ENCODE peak calls at places on chromosomes 13 and 19, in ten cellular contexts. H is suprapubic skin, N is GM12878, J is A549, X is breast epithelium, Y is right lobe of liver, B is esophagus muscularis mucosa, R is IMR-90, A is heart left ventricle, M is prostate gland. W is an unnamed sample.

GRCh38 chr19:36031308-36031707 is 1.4 kb downstream of the CLIP3 start:
- DNase-seq in X (no peak), M (no peak), A (no peak), J (no peak), Y (no peak), N (no peak), H (no peak), R (no peak), B (no peak), W (no peak)

GRCh38 chr13:29582171-29582570 is 13.3 kb downstream of the SLC7A1 start:
- DNase-seq in H (no peak), X (no peak), B (no peak), M (no peak), Y (no peak), A (peak), N (no peak), J (no peak), R (no peak), W (no peak)

GRCh38 chr13:74200081-74200480 is 65.9 kb upstream of the KLF12 start:
- DNase-seq in R (peak), X (no peak), A (no peak), M (no peak), B (no peak), N (no peak), H (no peak), J (no peak), Y (no peak), W (no peak)

GRCh38 chr19:45119582-45119981 is 26.6 kb downstream of the PPP1R37 start:
- DNase-seq in H (no peak), N (no peak), X (no peak), Y (no peak), R (no peak), J (no peak), B (no peak), A (no peak), M (no peak), W (no peak)

GRCh38 chr19:38061294-38061693 is 154.3 kb downstream of the SIPA1L3 start:
- DNase-seq in N (no peak), H (no peak), R (peak), B (no peak), Y (no peak), J (peak), X (no peak), A (no peak), M (no peak), W (no peak)

GRCh38 chr19:57664269-57665127 is 4.2 kb upstream of the ZSCAN4 start:
- DNase-seq in H (no peak), B (no peak), R (peak), Y (peak), J (peak), M (peak), A (peak), X (no peak), N (no peak), W (no peak)

GRCh38 chr13:27442071-27442647 is 8.2 kb downstream of the MTIF3 start:
- DNase-seq in H (no peak), B (no peak), M (no peak), R (no peak), X (no peak), N (no peak), A (no peak), J (no peak), Y (no peak), W (no peak)

GRCh38 chr13:70203661-70204229 is 95.5 kb upstream of the KLHL1 start:
- DNase-seq in J (no peak), X (no peak), H (no peak), Y (no peak), M (no peak), B (no peak), R (no peak), N (no peak), A (no peak), W (no peak)

GRCh38 chr19:13526552-13526951 is 20.3 kb upstream of the CACNA1A start:
- DNase-seq in B (no peak), Y (no peak), J (no peak), H (no peak), A (no peak), N (no peak), X (no peak), R (peak), M (no peak), W (no peak)
- TF ChIP-seq CTCF in B (no peak), Y (peak), J (no peak), H (no peak), A (no peak), N (peak), X (no peak), R (peak), M (no peak), W (no peak)

GRCh38 chr19:2268480-2268830 is 12.2 kb upstream of the JSRP1 start:
- DNase-seq in A (no peak), N (no peak), H (no peak), J (no peak), Y (no peak), R (no peak), M (no peak), B (no peak), X (no peak), W (no peak)
- H3K4me3 ChIP-seq in A (peak), N (peak), H (peak), J (peak), Y (peak), R (no peak), M (peak), B (peak), X (peak), W (no peak)

DNA sequence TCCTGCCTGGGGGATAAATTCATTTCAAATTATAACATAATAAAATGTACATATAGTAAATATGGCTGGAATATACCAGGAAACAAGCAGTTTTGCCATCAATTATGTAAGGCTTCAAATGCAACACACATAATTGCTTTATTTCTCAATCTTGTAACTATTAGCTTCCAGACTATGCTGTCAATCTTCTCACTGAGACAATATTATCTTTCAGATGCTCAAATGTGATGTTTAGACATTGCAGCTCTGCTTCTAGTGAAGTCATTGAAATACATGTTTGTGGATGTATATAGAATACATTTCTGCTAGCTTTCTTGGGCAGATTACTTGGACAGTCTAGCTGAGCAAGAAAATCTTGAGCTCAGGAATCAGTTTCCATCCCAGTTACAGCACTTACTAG is 454.4 kb downstream of the TDRD3 start:
- DNase-seq in B (no peak), Y (no peak), X (no peak), N (no peak), M (no peak), R (no peak), H (no peak), A (no peak), J (no peak), W (no peak)
- TF ChIP-seq POLR2A in B (no peak), Y (no peak), X (no peak), N (no peak), M (no peak), R (no peak), H (no peak), A (no peak), J (no peak), W (no peak)

GRCh38 chr13:60226507-60226906 is 62.8 kb upstream of the DIAPH3 start:
- DNase-seq in B (no peak), M (no peak), H (no peak), N (no peak), X (no peak), R (peak), Y (no peak), J (no peak), A (no peak), W (no peak)
- TF ChIP-seq CTCF in B (no peak), M (no peak), H (no peak), N (peak), X (no peak), R (peak), Y (no peak), J (no peak), A (no peak), W (no peak)

GRCh38 chr13:112638919-112639318 is 50.9 kb upstream of the ATP11A start:
- DNase-seq in B (no peak), Y (peak), A (no peak), X (peak), M (no peak), H (no peak), J (no peak), N (no peak), R (no peak), W (no peak)

GRCh38 chr13:112635323-112635722 is 47.4 kb upstream of the TUBGCP3 start:
- DNase-seq in B (no peak), A (no peak), R (no peak), N (no peak), M (no peak), Y (no peak), X (peak), J (no peak), H (no peak), W (no peak)

GRCh38 chr13:112638157-112638750 is 50.3 kb upstream of the TUBGCP3 start:
- DNase-seq in N (no peak), J (no peak), H (no peak), X (peak), M (no peak), R (no peak), A (no peak), B (no peak), Y (peak), W (no peak)

GRCh38 chr13:112636401-112636975 is 48.5 kb upstream of the TUBGCP3 start:
- DNase-seq in M (no peak), B (no peak), R (no peak), X (peak), A (no peak), Y (no peak), H (no peak), N (no peak), J (no peak), W (peak)

GRCh38 chr13:112637017-112637801 is 49.3 kb upstream of the TUBGCP3 start:
- DNase-seq in N (no peak), B (no peak), A (no peak), R (no peak), Y (no peak), M (no peak), H (no peak), X (peak), J (no peak), W (peak)
- H3K4me3 ChIP-seq in N (no peak), B (no peak), A (no peak), R (no peak), Y (no peak), M (no peak), H (no peak), X (no peak), J (no peak), W (no peak)

GRCh38 chr19:13011653-13012389 is 16.5 kb downstream of the NFIX start:
- DNase-seq in M (no peak), X (no peak), R (no peak), H (no peak), B (no peak), Y (no peak), N (no peak), A (no peak), J (no peak), W (no peak)

GRCh38 chr19:13012390-13012689 is 17.1 kb downstream of the NFIX start:
- DNase-seq in J (no peak), M (no peak), X (no peak), B (no peak), Y (no peak), H (no peak), A (no peak), R (no peak), N (no peak), W (no peak)

GRCh38 chr19:13014101-13014920 is 19.0 kb downstream of the NFIX start:
- DNase-seq in H (no peak), X (no peak), M (no peak), A (no peak), J (no peak), R (no peak), Y (no peak), B (no peak), N (no peak), W (no peak)

GRCh38 chr19:13013649-13014048 is 18.4 kb downstream of the NFIX start:
- DNase-seq in A (no peak), N (no peak), X (no peak), M (no peak), J (no peak), B (no peak), H (no peak), Y (no peak), R (no peak), W (no peak)

GRCh38 chr19:13012690-13013608 is 17.7 kb downstream of the NFIX start:
- DNase-seq in R (peak), B (no peak), Y (no peak), N (no peak), J (no peak), M (no peak), X (no peak), A (peak), H (no peak), W (peak)
- TF ChIP-seq POLR2A in R (no peak), B (peak), Y (no peak), N (no peak), J (no peak), M (peak), X (no peak), A (no peak), H (peak), W (no peak)

GRCh38 chr19:17726914-17727773 is 7.9 kb downstream of the MAP1S start:
- DNase-seq in B (no peak), J (no peak), M (no peak), A (no peak), H (no peak), X (no peak), R (no peak), N (no peak), Y (no peak), W (no peak)

GRCh38 chr19:17724655-17725054 is 5.4 kb downstream of the MAP1S start:
- DNase-seq in N (no peak), H (no peak), M (no peak), J (no peak), X (no peak), Y (no peak), B (no peak), R (no peak), A (no peak), W (no peak)

GRCh38 chr19:17726136-17726741 is 7.0 kb downstream of the MAP1S start:
- DNase-seq in J (no peak), H (no peak), N (no peak), B (no peak), X (no peak), R (no peak), A (no peak), M (no peak), Y (no peak), W (no peak)

GRCh38 chr19:17727843-17728242 is 8.6 kb downstream of the MAP1S start:
- DNase-seq in A (no peak), B (no peak), M (no peak), H (no peak), X (no peak), Y (no peak), J (no peak), N (no peak), R (no peak), W (no peak)

DNA sequence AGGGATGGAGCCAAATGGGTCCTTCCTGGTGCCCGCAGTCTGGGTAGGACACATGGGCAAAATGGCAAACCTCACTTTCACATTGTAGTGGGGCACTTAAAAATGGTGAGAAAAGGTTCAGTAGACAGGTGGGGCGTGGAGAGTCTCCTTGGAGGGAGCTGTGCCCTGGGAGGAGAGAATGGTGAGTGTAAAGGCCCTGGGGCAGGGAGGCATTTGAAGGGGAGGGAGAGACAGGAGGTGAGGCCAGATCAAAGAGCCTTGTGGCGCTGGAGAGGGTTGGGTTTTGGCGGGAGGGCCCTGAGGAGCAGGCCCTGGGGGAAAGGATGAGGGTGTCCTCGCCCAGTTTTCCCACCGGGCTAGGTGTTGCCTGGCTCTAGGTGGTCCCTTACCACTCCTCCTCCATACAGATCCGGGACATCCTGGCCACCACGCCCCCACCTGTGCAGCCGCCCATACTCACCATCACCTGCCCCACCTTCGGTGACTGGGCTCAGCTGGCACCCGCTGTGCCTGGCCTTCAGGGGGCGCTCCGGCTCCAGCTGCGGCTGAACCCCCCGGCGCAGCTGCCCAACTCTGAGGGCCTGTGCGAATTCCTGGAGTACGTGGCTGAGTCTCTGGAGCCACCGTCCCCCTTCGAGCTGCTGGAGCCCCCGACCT is 6.3 kb downstream of the MAP1S start:
- DNase-seq in B (no peak), X (no peak), Y (no peak), N (no peak), J (no peak), R (no peak), M (no peak), A (no peak), H (no peak), W (no peak)
- TF ChIP-seq CTCF in B (peak), X (no peak), Y (peak), N (peak), J (peak), R (peak), M (no peak), A (no peak), H (no peak), W (no peak)

DNA sequence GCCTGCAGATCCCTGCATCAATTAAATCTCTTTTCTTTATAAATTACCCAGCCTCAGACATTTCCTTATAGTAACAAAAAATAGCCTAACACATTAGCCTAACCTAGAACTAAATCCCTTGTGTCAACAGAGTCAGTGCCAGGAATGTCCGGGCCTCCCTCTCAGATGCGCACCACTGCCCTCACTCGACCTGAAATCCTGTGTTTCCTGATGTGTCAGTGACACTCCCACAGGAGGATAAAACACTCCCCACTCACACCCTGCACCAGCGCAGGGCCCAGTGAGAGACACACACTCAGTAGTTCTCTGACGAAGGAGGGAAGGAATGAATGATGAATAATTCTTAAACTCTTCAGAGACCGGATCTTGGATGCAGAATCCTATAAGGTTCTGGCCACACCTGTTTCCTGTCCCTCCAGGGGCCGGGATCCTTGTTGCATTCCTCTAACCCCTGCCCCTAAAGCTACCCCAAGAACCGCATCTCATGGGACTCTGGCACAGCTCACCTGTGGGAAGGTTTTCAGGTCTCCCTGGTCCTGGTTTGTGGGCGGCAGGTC is 3.1 kb downstream of the CEACAM3 start:
- DNase-seq in M (peak), R (no peak), X (no peak), J (no peak), Y (peak), A (no peak), N (no peak), B (no peak), H (no peak), W (no peak)
- H3K4me3 ChIP-seq in M (no peak), R (no peak), X (no peak), J (no peak), Y (no peak), A (no peak), N (no peak), B (no peak), H (no peak), W (no peak)

W was measured in lower leg skin.